ENCODE peak calls at places on chromosomes 11 and 22, in four cellular contexts. C is M059J, H is choroid plexus epithelial cell, L is transverse colon. V is an unnamed sample.

GRCh38 chr11:9293646-9294045 is 20.7 kb downstream of the TMEM41B start:
- DNase-seq in H (no peak), L (no peak), C (no peak), V (no peak)

GRCh38 chr11:35951659-35952058 is 7.8 kb downstream of the LDLRAD3 start:
- DNase-seq in C (no peak), L (no peak), H (no peak), V (no peak)

GRCh38 chr11:65535102-65535501 is 10.2 kb downstream of the SCYL1 start:
- DNase-seq in L (no peak), H (no peak), C (no peak), V (no peak)

GRCh38 chr11:34585870-34586654 is 34.8 kb upstream of the EHF start:
- DNase-seq in L (no peak), C (peak), H (peak), V (peak)

GRCh38 chr11:41978951-41979350 is 519.5 kb upstream of the LRRC4C start:
- DNase-seq in H (no peak), C (peak), L (no peak), V (no peak)

GRCh38 chr11:104661481-104661880 is 236.8 kb downstream of the CASP12 start:
- DNase-seq in C (no peak), H (no peak), L (no peak), V (no peak)

GRCh38 chr11:6414874-6415328 is 4.0 kb downstream of the APBB1 start:
- DNase-seq in H (no peak), L (no peak), C (peak), V (no peak)

GRCh38 chr11:117443269-117444186 is 115.9 kb downstream of the CEP164 start:
- DNase-seq in H (peak), C (peak), L (peak), V (no peak)

GRCh38 chr11:112366777-112367176 is 106.1 kb upstream of the PLET1 start:
- DNase-seq in C (peak), L (no peak), H (peak), V (no peak)

GRCh38 chr11:126246636-126247035 is 22.1 kb downstream of the SRPRA start:
- DNase-seq in L (no peak), H (peak), C (no peak), V (no peak)

GRCh38 chr22:49439373-49439772 is 388.3 kb downstream of the BRD1 start:
- DNase-seq in L (no peak), H (no peak), C (no peak), V (no peak)

GRCh38 chr11:99693941-99694492 is 673.3 kb downstream of the CNTN5 start:
- DNase-seq in L (no peak), H (peak), C (peak), V (no peak)

GRCh38 chr11:96315476-96315875 is 27.5 kb downstream of the MAML2 start:
- DNase-seq in L (no peak), H (no peak), C (peak), V (no peak)

GRCh38 chr11:1501421-1502167 is 15.0 kb upstream of the MOB2 start:
- DNase-seq in C (no peak), L (no peak), H (no peak), V (no peak)

GRCh38 chr22:20584872-20585639 is 77.6 kb downstream of the MED15 start:
- DNase-seq in C (no peak), H (no peak), L (no peak), V (no peak)

GRCh38 chr11:73257342-73258103 is 14.6 kb upstream of the P2RY6 start:
- DNase-seq in H (peak), C (peak), L (no peak), V (no peak)

GRCh38 chr11:78350101-78350645 is 67.4 kb downstream of the GAB2 start:
- DNase-seq in C (peak), L (peak), H (peak), V (no peak)

GRCh38 chr22:37664249-37665101 is 6.0 kb downstream of the PDXP start:
- DNase-seq in H (no peak), L (peak), C (no peak), V (no peak)

GRCh38 chr22:42937164-42937854 is 77.6 kb downstream of the PACSIN2 start:
- DNase-seq in H (peak), C (peak), L (peak), V (no peak)

GRCh38 chr11:17543041-17543440 is 1.2 kb downstream of the USH1C start:
- DNase-seq in H (no peak), L (peak), C (no peak), V (no peak)

GRCh38 chr11:110379936-110380335 is 49.8 kb upstream of the FDX1 start:
- DNase-seq in C (no peak), H (no peak), L (no peak), V (no peak)

GRCh38 chr11:64744544-64745218 is 739 bp upstream of the RASGRP2 start:
- DNase-seq in L (no peak), H (no peak), C (no peak), V (no peak)

GRCh38 chr22:19397729-19398094 is 33.8 kb downstream of the HIRA start:
- DNase-seq in H (no peak), C (no peak), L (no peak), V (no peak)

GRCh38 chr11:74171630-74172465 is 759 bp downstream of the PPME1 start:
- DNase-seq in C (peak), H (peak), L (no peak), V (no peak)

GRCh38 chr11:62025429-62026105 is 58.1 kb upstream of the FTH1 start:
- DNase-seq in C (peak), L (peak), H (peak), V (no peak)

GRCh38 chr11:121426476-121427454 is 25.3 kb upstream of the SORL1 start:
- DNase-seq in C (peak), H (no peak), L (peak), V (no peak)

GRCh38 chr11:113470233-113470632 is 5.0 kb downstream of the DRD2 start:
- DNase-seq in C (no peak), L (no peak), H (no peak), V (no peak)

GRCh38 chr11:721347-721912 is 15.4 kb downstream of the EPS8L2 start:
- DNase-seq in H (no peak), C (no peak), L (no peak), V (no peak)

GRCh38 chr22:45997077-45997774 is 20.3 kb upstream of the WNT7B start:
- DNase-seq in L (peak), C (peak), H (peak), V (peak)

GRCh38 chr11:64206457-64207246 is at the start of gene FERMT3:
- DNase-seq in C (no peak), L (peak), H (no peak), V (no peak)

GRCh38 chr11:6587360-6587953 is 16.0 kb downstream of the RRP8 start:
- DNase-seq in C (no peak), H (no peak), L (no peak), V (no peak)

GRCh38 chr11:96314326-96315050 is 28.5 kb downstream of the MAML2 start:
- DNase-seq in H (peak), L (peak), C (peak), V (peak)

GRCh38 chr22:34761111-34761510 is 304.8 kb upstream of the ISX start:
- DNase-seq in H (no peak), C (peak), L (no peak), V (no peak)

GRCh38 chr22:32024791-32025190 is 18.3 kb upstream of the SLC5A1 start:
- DNase-seq in C (peak), L (no peak), H (no peak), V (no peak)

GRCh38 chr11:94563848-94564442 is 3.2 kb upstream of the PIWIL4 start:
- DNase-seq in H (no peak), L (no peak), C (no peak), V (no peak)